ENCODE peak calls at places on chromosomes 12 and 14, in five cellular contexts. F is HFFc6, P is C1 segment of cervical spinal cord, K is A549, N is RPMI8226. O is an unnamed sample.

GRCh38 chr14:69153848-69154208 is 909 bp upstream of the DCAF5 start:
- DNase-seq in F (peak), P (no peak), K (peak), N (no peak), O (no peak)

GRCh38 chr12:121711925-121712461 is 559 bp upstream of the TMEM120B start:
- DNase-seq in F (peak), P (no peak), K (peak), N (peak), O (peak)

GRCh38 chr12:52053570-52054209 is 2.4 kb downstream of the NR4A1 start:
- DNase-seq in F (no peak), P (no peak), K (peak), N (no peak), O (no peak)

GRCh38 chr12:118781692-118782091 is 199.6 kb upstream of the SRRM4 start:
- DNase-seq in F (no peak), P (no peak), K (no peak), N (no peak), O (no peak)

GRCh38 chr12:50097952-50098351 is 5.9 kb upstream of the GPD1 start:
- DNase-seq in F (no peak), P (no peak), K (no peak), N (no peak), O (no peak)

GRCh38 chr12:109777544-109777943 is 55.7 kb downstream of the TRPV4 start:
- DNase-seq in F (peak), P (no peak), K (peak), N (peak), O (peak)

GRCh38 chr12:53258541-53259539 is 9.3 kb upstream of the ESPL1 start:
- DNase-seq in F (no peak), P (no peak), K (no peak), N (no peak), O (no peak)

GRCh38 chr12:68210875-68211274 is 14.7 kb downstream of the IL26 start:
- DNase-seq in F (no peak), P (no peak), K (no peak), N (no peak), O (no peak)

GRCh38 chr12:44015333-44015941 is 179.6 kb downstream of the TMEM117 start:
- DNase-seq in F (peak), P (no peak), K (peak), N (peak), O (peak)

GRCh38 chr12:127144770-127145169 is 1122.2 kb upstream of the TMEM132C start:
- DNase-seq in F (no peak), P (no peak), K (no peak), N (no peak), O (no peak)

GRCh38 chr12:112942572-112942971 is 4.3 kb downstream of the OAS3 start:
- DNase-seq in F (no peak), P (no peak), K (no peak), N (no peak), O (no peak)

GRCh38 chr12:96441811-96442210 is 41.6 kb upstream of the CDK17 start:
- DNase-seq in F (no peak), P (no peak), K (no peak), N (no peak), O (no peak)

GRCh38 chr14:100341301-100342031 is 18.3 kb downstream of the SLC25A47 start:
- DNase-seq in F (peak), P (no peak), K (peak), N (no peak), O (peak)

GRCh38 chr12:27607611-27608010 is 83.6 kb downstream of the PPFIBP1 start:
- DNase-seq in F (no peak), P (no peak), K (no peak), N (no peak), O (no peak)

GRCh38 chr12:131684015-131684725 is 26.7 kb upstream of the SFSWAP start:
- DNase-seq in F (no peak), P (no peak), K (no peak), N (no peak), O (no peak)

GRCh38 chr14:24392327-24393098 is 6.3 kb upstream of the NYNRIN start:
- DNase-seq in F (peak), P (no peak), K (peak), N (no peak), O (no peak)

GRCh38 chr12:6632026-6632978 is 3.5 kb downstream of the LPAR5 start:
- DNase-seq in F (no peak), P (no peak), K (no peak), N (no peak), O (no peak)

GRCh38 chr14:100536721-100537700 is 50.2 kb downstream of the BEGAIN start:
- DNase-seq in F (no peak), P (no peak), K (no peak), N (no peak), O (no peak)

GRCh38 chr14:92259613-92260357 is 63.2 kb upstream of the SLC24A4 start:
- DNase-seq in F (no peak), P (no peak), K (no peak), N (peak), O (no peak)

GRCh38 chr12:27583057-27583797 is 59.2 kb downstream of the PPFIBP1 start:
- DNase-seq in F (no peak), P (no peak), K (no peak), N (no peak), O (no peak)

GRCh38 chr12:47807338-47807737 is 12.4 kb downstream of the HDAC7 start:
- DNase-seq in F (no peak), P (no peak), K (no peak), N (no peak), O (no peak)

GRCh38 chr12:93290391-93290790 is 87.3 kb upstream of the NUDT4 start:
- DNase-seq in F (no peak), P (no peak), K (no peak), N (no peak), O (no peak)

GRCh38 chr12:5171701-5172100 is 128.0 kb downstream of the KCNA5 start:
- DNase-seq in F (peak), P (no peak), K (peak), N (peak), O (peak)

O was measured in SW480.